ENCODE peak calls at places on chromosome 4, in ten cellular contexts. M is nephron progenitor cell, S is breast epithelium, L is MCF 10A, Y is fibroblast of villous mesenchyme, K is foreskin fibroblast, N is BE2C, J is progenitor cell of endocrine pancreas, V is AG10803, R is cardiac muscle cell. F is an unnamed sample.
A peak's percentile ranks its signal among the peaks of the same experiment; 100 is the strongest.

GRCh38 chr4:176277162-176277904 is 8.3 kb upstream of the ASB5 start:
- DNase-seq in M (peak; percentile 51), S (no peak), L (peak; percentile 69), Y (peak; percentile 76), K (peak; percentile 84), N (peak; percentile 63), J (peak; percentile 18), V (peak; percentile 69), R (peak; percentile 80), F (peak; percentile 62)

GRCh38 chr4:159498371-159499115 is 395.7 kb downstream of the RAPGEF2 start:
- DNase-seq in M (peak; percentile 5), S (no peak), L (no peak), Y (no peak), K (no peak), N (peak; percentile 57), J (no peak), V (no peak), R (no peak), F (no peak)

GRCh38 chr4:53653484-53654053 is 62.3 kb upstream of the LNX1 start:
- DNase-seq in M (no peak), S (peak; percentile 62), L (peak; percentile 47), Y (peak; percentile 42), K (peak; percentile 70), N (peak; percentile 15), J (peak; percentile 18), V (peak; percentile 52), R (no peak), F (no peak)

GRCh38 chr4:74004668-74005067 is 6.2 kb upstream of the CXCL5 start:
- DNase-seq in M (no peak), S (no peak), L (no peak), Y (no peak), K (no peak), N (no peak), J (no peak), V (no peak), R (no peak), F (no peak)

GRCh38 chr4:110959041-110959643 is 336.3 kb upstream of the PITX2 start:
- DNase-seq in M (no peak), S (no peak), L (peak; percentile 21), Y (peak; percentile 74), K (peak; percentile 24), N (no peak), J (no peak), V (peak; percentile 62), R (no peak), F (no peak)

GRCh38 chr4:5373327-5373726 is 322.0 kb downstream of the STK32B start:
- DNase-seq in M (no peak), S (no peak), L (no peak), Y (no peak), K (no peak), N (no peak), J (no peak), V (no peak), R (no peak), F (no peak)

GRCh38 chr4:37467223-37467622 is 219.0 kb downstream of the RELL1 start:
- DNase-seq in M (no peak), S (no peak), L (no peak), Y (no peak), K (no peak), N (no peak), J (no peak), V (no peak), R (no peak), F (no peak)

GRCh38 chr4:170004656-170005250 is 21.4 kb downstream of the MFAP3L start:
- DNase-seq in M (no peak), S (no peak), L (peak; percentile 9), Y (no peak), K (no peak), N (no peak), J (no peak), V (peak; percentile 20), R (no peak), F (no peak)

GRCh38 chr4:83599183-83599582 is 63.3 kb downstream of the GPAT3 start:
- DNase-seq in M (no peak), S (no peak), L (peak; percentile 46), Y (peak; percentile 57), K (peak; percentile 18), N (no peak), J (no peak), V (peak; percentile 3), R (peak; percentile 41), F (no peak)

GRCh38 chr4:178339769-178340168 is 897.5 kb upstream of the AGA start:
- DNase-seq in M (no peak), S (no peak), L (peak; percentile 28), Y (no peak), K (no peak), N (no peak), J (no peak), V (no peak), R (peak; percentile 11), F (no peak)

GRCh38 chr4:107858158-107858742 is 33.5 kb downstream of the SGMS2 start:
- DNase-seq in M (no peak), S (no peak), L (no peak), Y (no peak), K (no peak), N (no peak), J (no peak), V (no peak), R (no peak), F (no peak)

GRCh38 chr4:113043591-113043990 is 5.9 kb upstream of the ANK2 start:
- DNase-seq in M (no peak), S (no peak), L (no peak), Y (peak; percentile 7), K (peak; percentile 28), N (no peak), J (no peak), V (no peak), R (no peak), F (no peak)

DNA sequence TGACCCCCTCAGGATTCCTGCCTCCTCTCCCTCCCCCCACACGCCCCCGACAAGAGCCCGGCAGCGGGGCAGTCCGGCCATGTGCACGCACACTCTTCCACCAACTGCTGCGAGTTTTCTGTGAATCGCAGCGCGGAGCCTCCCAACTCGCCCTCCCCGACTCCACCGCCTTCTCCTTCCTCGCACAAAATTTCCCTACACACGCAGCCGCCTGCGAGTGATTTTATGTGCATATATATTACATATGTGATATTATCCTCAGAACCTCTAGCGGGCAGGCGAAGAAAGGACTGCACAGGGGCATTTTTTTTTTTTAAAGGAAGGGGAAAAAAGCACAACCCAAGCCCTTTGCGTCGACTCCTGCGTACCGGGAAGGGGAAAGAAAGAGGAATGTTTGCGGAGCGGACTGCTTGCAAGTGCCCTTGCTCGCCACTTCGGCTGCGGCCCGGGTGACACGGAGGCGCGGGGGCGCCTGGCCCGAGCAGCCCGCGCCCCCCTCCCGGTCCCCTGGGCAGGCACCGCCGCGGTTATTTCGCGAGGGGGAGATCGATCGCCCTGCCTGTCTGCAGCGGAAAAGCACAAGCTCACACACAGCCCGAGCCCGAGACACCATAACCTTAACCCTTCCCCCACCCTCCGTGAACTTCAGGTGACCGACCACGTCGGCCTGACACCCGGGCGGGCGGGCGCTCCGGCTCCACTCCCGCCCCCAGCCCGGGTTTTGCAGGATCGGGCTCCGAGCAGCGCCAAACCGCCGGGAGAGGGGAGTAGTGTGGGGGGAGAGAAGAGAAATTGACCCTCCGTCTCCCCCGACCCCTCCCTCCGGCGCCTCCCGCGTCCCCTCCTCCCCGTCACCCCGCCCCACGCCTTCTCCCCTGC is 2.2 kb downstream of the ZNF827 start:
- DNase-seq in M (peak; percentile 77), S (peak; percentile 57), L (peak; percentile 70), Y (peak; percentile 68), K (peak; percentile 85), N (peak; percentile 84), J (peak; percentile 76), V (peak; percentile 65), R (peak; percentile 92), F (peak; percentile 75)
- TF ChIP-seq CTCF in M (no peak), S (peak; percentile 47), L (peak; percentile 8), Y (peak; percentile 28), K (peak; percentile 10), N (peak; percentile 11), J (peak; percentile 27), V (peak; percentile 34), R (peak; percentile 32), F (peak; percentile 16)

GRCh38 chr4:106507440-106507839 is 138.9 kb upstream of the GIMD1 start:
- DNase-seq in M (no peak), S (no peak), L (no peak), Y (no peak), K (no peak), N (no peak), J (no peak), V (no peak), R (no peak), F (no peak)
- TF ChIP-seq CTCF in M (no peak), S (no peak), L (no peak), Y (no peak), K (no peak), N (no peak), J (no peak), V (no peak), R (no peak), F (no peak)

GRCh38 chr4:99630857-99631256 is 26.8 kb downstream of the C4orf54 start:
- DNase-seq in M (no peak), S (no peak), L (no peak), Y (no peak), K (no peak), N (no peak), J (no peak), V (no peak), R (no peak), F (no peak)

GRCh38 chr4:99634742-99635360 is 22.8 kb downstream of the C4orf54 start:
- DNase-seq in M (no peak), S (no peak), L (no peak), Y (no peak), K (no peak), N (no peak), J (no peak), V (no peak), R (no peak), F (no peak)

GRCh38 chr4:99635601-99636000 is 22.0 kb downstream of the C4orf54 start:
- DNase-seq in M (no peak), S (no peak), L (peak; percentile 48), Y (no peak), K (peak; percentile 5), N (no peak), J (no peak), V (no peak), R (no peak), F (no peak)

GRCh38 chr4:99636422-99636821 is 21.2 kb downstream of the C4orf54 start:
- DNase-seq in M (no peak), S (no peak), L (no peak), Y (no peak), K (no peak), N (no peak), J (no peak), V (no peak), R (no peak), F (no peak)

DNA sequence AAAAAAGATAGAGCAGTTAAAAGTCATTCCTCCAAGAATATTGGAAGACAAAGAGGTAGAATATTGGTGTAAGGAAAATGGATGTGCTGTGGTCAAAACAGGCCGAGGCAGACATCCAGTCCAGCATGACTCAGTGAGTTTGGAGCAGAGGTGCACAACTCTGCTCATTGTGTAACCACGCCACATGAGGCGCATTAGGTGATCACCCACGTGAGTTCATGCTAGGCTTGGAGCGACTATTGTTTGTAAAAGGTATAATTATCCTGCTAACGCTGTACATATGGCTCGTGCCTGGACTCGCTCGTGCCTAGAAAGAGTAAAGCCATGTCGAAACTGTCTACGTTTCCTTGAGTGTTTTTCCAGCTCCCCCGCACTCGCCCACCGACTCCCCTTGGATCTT is 23.9 kb downstream of the C4orf54 start:
- DNase-seq in M (no peak), S (no peak), L (peak; percentile 95), Y (no peak), K (no peak), N (no peak), J (no peak), V (no peak), R (no peak), F (no peak)
- TF ChIP-seq CTCF in M (no peak), S (no peak), L (no peak), Y (no peak), K (no peak), N (no peak), J (no peak), V (no peak), R (no peak), F (no peak)

GRCh38 chr4:33386761-33387160 is 2666.6 kb downstream of the PCDH7 start:
- DNase-seq in M (no peak), S (no peak), L (peak; percentile 6), Y (no peak), K (no peak), N (no peak), J (no peak), V (no peak), R (no peak), F (no peak)
- TF ChIP-seq CTCF in M (no peak), S (no peak), L (no peak), Y (no peak), K (no peak), N (peak; percentile 48), J (no peak), V (no peak), R (peak; percentile 22), F (no peak)